ENCODE peak calls at places on chromosomes 6 and 20, in seven cellular contexts. Y is GM12878, Q is HepG2, Z is SK-N-SH, W is H1, A is GM12892, H is K562. S is an unnamed sample.

GRCh38 chr6:26021350-26022165 is 59.0 kb downstream of the TRIM38 start:
- DNase-seq in Y (peak), A (peak), Q (peak), H (peak), W (peak), Z (peak), S (no peak)

GRCh38 chr20:22389836-22390542 is 194.4 kb downstream of the FOXA2 start:
- DNase-seq in Q (peak), Y (no peak), H (no peak), A (no peak), W (no peak), Z (no peak), S (no peak)

GRCh38 chr20:62066339-62066982 is 780 bp upstream of the TAF4 start:
- DNase-seq in Y (no peak), Z (peak), W (peak), A (peak), H (peak), Q (peak), S (peak)

GRCh38 chr20:19743650-19744015 is 14.4 kb upstream of the RIN2 start:
- DNase-seq in W (no peak), Q (no peak), Z (no peak), H (no peak), A (no peak), Y (no peak), S (no peak)

GRCh38 chr6:134145786-134146185 is 93.4 kb upstream of the SLC2A12 start:
- DNase-seq in Z (no peak), H (no peak), A (no peak), W (no peak), Q (no peak), Y (no peak), S (no peak)

GRCh38 chr20:59485576-59486250 is 118.6 kb upstream of the PHACTR3 start:
- DNase-seq in W (no peak), Y (no peak), H (no peak), Q (no peak), A (no peak), Z (no peak), S (no peak)

GRCh38 chr6:70080443-70081062 is 214.2 kb downstream of the COL19A1 start:
- DNase-seq in A (no peak), Q (no peak), Z (no peak), H (no peak), W (no peak), Y (no peak), S (no peak)

GRCh38 chr20:45061244-45061643 is 39.7 kb downstream of the KCNS1 start:
- DNase-seq in Y (no peak), A (no peak), Z (no peak), Q (no peak), W (no peak), H (no peak), S (no peak)

GRCh38 chr20:62293111-62293784 is 9.5 kb upstream of the ADRM1 start:
- DNase-seq in H (no peak), Y (no peak), Z (no peak), W (no peak), A (no peak), Q (no peak), S (no peak)

GRCh38 chr20:12722096-12722495 is 286.7 kb upstream of the SPTLC3 start:
- DNase-seq in A (no peak), Z (no peak), H (no peak), W (no peak), Q (no peak), Y (no peak), S (no peak)

GRCh38 chr6:139853302-139853992 is 479.0 kb upstream of the CITED2 start:
- DNase-seq in Y (no peak), H (no peak), Q (peak), W (no peak), Z (no peak), A (no peak), S (no peak)

GRCh38 chr6:14119764-14120163 is 2.2 kb downstream of the CD83 start:
- DNase-seq in H (no peak), Y (no peak), W (no peak), A (no peak), Z (no peak), Q (no peak), S (no peak)

GRCh38 chr6:37256692-37257319 is 766 bp upstream of the TBC1D22B start:
- DNase-seq in W (no peak), Z (no peak), A (no peak), Q (no peak), H (no peak), Y (no peak), S (no peak)

DNA sequence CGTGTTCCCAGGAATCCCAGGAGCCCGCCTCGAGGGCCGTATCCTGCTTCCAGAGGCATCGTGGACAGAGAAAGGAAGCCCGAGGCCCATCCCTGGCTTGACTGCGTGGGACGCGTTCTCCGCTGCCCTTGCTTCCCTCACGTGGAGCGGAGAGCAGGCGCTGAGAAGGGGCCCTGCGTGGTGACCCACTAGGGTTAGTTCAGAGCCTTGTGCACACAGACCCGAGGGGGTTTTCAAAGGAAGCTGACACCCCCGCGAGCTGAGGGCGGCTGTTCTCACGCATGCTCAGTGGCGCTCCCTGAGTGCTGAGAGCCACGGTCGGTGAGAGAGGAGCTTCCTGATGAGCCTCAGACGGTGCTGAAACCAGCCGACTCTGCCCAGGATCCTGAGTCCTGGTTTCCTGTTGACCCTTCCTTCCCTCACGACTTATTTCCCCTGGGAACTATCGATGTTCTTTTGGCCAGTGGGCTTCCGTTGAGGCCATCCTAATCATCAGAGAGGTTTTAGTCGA is 28.9 kb upstream of the CCR6 start:
- DNase-seq in W (no peak), Q (no peak), H (no peak), Y (peak), A (peak), Z (no peak), S (peak)
- TF ChIP-seq TAF1 in W (no peak), Q (no peak), H (no peak), Y (peak), A (peak), Z (no peak), S (peak)

GRCh38 chr6:35607517-35608233 is 81.0 kb downstream of the FKBP5 start:
- DNase-seq in Q (no peak), Z (no peak), Y (no peak), A (no peak), H (no peak), W (no peak), S (no peak)

GRCh38 chr6:35605600-35605999 is 83.1 kb downstream of the FKBP5 start:
- DNase-seq in Q (no peak), H (no peak), W (no peak), Z (no peak), A (no peak), Y (no peak), S (no peak)

GRCh38 chr6:35613762-35614161 is 75.0 kb downstream of the FKBP5 start:
- DNase-seq in A (no peak), W (no peak), Q (no peak), Y (no peak), Z (no peak), H (no peak), S (no peak)

GRCh38 chr6:35611235-35611634 is 77.5 kb downstream of the FKBP5 start:
- DNase-seq in A (no peak), Q (no peak), H (no peak), Y (no peak), Z (no peak), W (no peak), S (no peak)

GRCh38 chr6:35610830-35611229 is 77.9 kb downstream of the FKBP5 start:
- DNase-seq in A (no peak), Y (no peak), H (no peak), Q (no peak), Z (no peak), W (no peak), S (no peak)
- TF ChIP-seq POLR2AphosphoS5 in A (no peak), Y (no peak), H (no peak), Q (no peak), Z (no peak), W (no peak), S (no peak)

GRCh38 chr6:109187399-109188114 is 92.2 kb downstream of the CEP57L1 start:
- DNase-seq in W (peak), A (no peak), Y (no peak), H (peak), Z (peak), Q (peak), S (peak)
- TF ChIP-seq TAF1 in W (no peak), A (no peak), Y (no peak), H (no peak), Z (no peak), Q (no peak), S (no peak)

DNA sequence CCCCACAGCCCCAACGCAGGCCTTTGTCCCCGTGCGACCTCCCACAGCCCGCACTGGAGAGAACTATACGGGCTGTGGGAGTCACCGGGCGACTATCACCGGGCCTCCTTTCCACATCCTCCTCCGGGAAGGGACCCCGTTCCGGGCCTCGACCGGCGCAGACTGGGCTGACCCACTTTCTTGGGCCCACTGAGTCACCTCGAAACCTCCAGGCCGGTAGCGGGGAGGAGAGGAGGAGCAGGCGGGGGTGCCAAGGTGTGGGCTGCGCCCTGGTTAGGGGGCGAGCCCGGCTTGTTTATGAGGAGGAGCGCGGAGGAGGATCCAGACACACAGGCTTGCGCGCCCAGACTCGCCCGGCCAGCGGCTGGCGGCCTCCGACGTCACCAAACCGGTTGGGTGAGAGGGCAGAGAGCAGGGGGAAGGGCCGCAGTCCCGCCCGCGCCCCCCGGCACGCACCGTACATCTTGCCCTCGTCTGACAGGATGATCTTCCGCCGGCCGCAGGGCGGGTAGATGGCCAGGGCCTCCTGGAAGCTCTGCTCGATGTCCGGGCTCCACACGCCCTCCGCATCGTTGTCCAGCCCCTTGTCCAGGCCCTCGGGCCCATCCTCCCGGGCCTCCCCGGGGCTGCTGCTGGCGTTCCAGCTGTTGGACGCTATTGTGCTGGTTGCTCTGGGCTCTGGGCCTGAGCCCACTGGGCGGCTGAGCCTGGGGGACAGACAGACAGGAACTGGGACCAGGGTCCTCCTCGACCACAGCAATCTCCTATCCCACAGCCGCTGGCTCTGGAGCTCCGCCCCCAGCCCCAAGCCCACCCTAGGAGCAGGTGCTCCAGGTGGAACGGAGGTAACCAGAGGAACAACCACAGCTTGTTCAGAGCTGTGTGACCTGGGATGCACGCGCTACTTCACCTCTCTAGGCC is 10.6 kb downstream of the TEAD3 start:
- DNase-seq in Y (no peak), Z (peak), A (no peak), Q (no peak), H (no peak), W (peak), S (no peak)
- TF ChIP-seq POLR2AphosphoS5 in Y (no peak), Z (no peak), A (no peak), Q (no peak), H (no peak), W (peak), S (no peak)

DNA sequence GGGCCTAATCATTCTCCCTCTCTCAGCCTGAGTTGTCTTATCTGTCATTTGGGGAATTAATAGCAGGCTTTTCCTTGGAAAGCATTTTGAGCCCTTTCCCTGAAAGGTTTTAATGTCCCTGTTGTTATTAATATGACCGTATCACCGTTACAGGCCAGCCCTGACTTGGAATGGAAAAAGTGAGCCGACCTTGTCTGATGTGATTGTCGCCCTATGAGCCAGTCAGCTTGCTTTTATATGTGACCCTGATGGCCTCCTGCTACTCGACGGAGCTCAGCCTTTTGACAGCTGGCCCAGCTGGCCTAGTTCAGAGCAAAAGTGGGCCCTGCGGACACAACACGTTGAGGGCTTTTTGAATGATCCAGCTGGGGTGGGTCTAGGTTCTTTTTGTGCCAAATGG is 122.2 kb upstream of the HDGFL1 start:
- DNase-seq in A (no peak), H (no peak), W (no peak), Z (no peak), Y (no peak), Q (no peak), S (no peak)
- TF ChIP-seq TAF1 in A (no peak), H (no peak), W (no peak), Z (no peak), Y (no peak), Q (no peak), S (no peak)

GRCh38 chr6:18433059-18433458 is 45.9 kb downstream of the RNF144B start:
- DNase-seq in A (no peak), H (no peak), W (no peak), Z (no peak), Y (no peak), Q (no peak), S (no peak)
- TF ChIP-seq POLR2AphosphoS5 in A (no peak), H (no peak), W (no peak), Z (no peak), Y (no peak), Q (no peak), S (no peak)

GRCh38 chr6:77353129-77353528 is 110.2 kb downstream of the HTR1B start:
- DNase-seq in Q (no peak), Z (no peak), A (no peak), H (no peak), W (no peak), Y (no peak), S (no peak)
- TF ChIP-seq TAF1 in Q (no peak), Z (no peak), A (no peak), H (no peak), W (no peak), Y (no peak), S (no peak)